ENCODE peak calls at places on chromosomes 4 and X, in five cellular contexts. One of them, this sample, is unnamed.

GRCh38 chr4:88698539-88698938 is 910 bp upstream of the NAP1L5 start:
- DNase-seq in Peyer's patch: no peak
- DNase-seq in HCT116: no peak
- DNase-seq in lower leg skin: no peak
- DNase-seq in stomach: no peak
- DNase-seq in this sample: no peak

GRCh38 chrX:70132877-70133302 is 357 bp upstream of the IGBP1 start:
- DNase-seq in stomach: no peak
- DNase-seq in Peyer's patch: no peak
- DNase-seq in HCT116: no peak
- DNase-seq in lower leg skin: no peak
- DNase-seq in this sample: no peak

GRCh38 chr4:2303686-2304320 is 41.9 kb upstream of the MXD4 start:
- DNase-seq in HCT116: no peak
- DNase-seq in lower leg skin: no peak
- DNase-seq in stomach: peak
- DNase-seq in Peyer's patch: peak
- DNase-seq in this sample: no peak

GRCh38 chr4:180861651-180862050 is 1381.6 kb upstream of the TENM3 start:
- DNase-seq in Peyer's patch: no peak
- DNase-seq in HCT116: no peak
- DNase-seq in lower leg skin: no peak
- DNase-seq in stomach: no peak
- DNase-seq in this sample: no peak

GRCh38 chr4:5746829-5747745 is 36.1 kb downstream of the EVC start:
- DNase-seq in stomach: no peak
- DNase-seq in lower leg skin: no peak
- DNase-seq in HCT116: no peak
- DNase-seq in Peyer's patch: no peak
- DNase-seq in this sample: no peak

GRCh38 chr4:106041294-106042002 is 146.2 kb downstream of the NPNT start:
- DNase-seq in lower leg skin: no peak
- DNase-seq in stomach: no peak
- DNase-seq in Peyer's patch: no peak
- DNase-seq in HCT116: no peak
- DNase-seq in this sample: no peak

GRCh38 chr4:70709551-70710080 is 12.1 kb upstream of the RUFY3 start:
- DNase-seq in lower leg skin: no peak
- DNase-seq in Peyer's patch: no peak
- DNase-seq in stomach: no peak
- DNase-seq in HCT116: no peak
- DNase-seq in this sample: no peak

GRCh38 chrX:9562851-9563250 is 98.0 kb downstream of the TBL1X start:
- DNase-seq in lower leg skin: no peak
- DNase-seq in HCT116: no peak
- DNase-seq in Peyer's patch: no peak
- DNase-seq in stomach: no peak
- DNase-seq in this sample: peak

GRCh38 chrX:11664211-11664888 is 1.4 kb downstream of the ARHGAP6 start:
- DNase-seq in HCT116: no peak
- DNase-seq in stomach: no peak
- DNase-seq in Peyer's patch: no peak
- DNase-seq in lower leg skin: no peak
- DNase-seq in this sample: no peak

GRCh38 chrX:8897259-8897658 is 96.1 kb upstream of the FAM9A start:
- DNase-seq in lower leg skin: no peak
- DNase-seq in HCT116: no peak
- DNase-seq in stomach: no peak
- DNase-seq in Peyer's patch: no peak
- DNase-seq in this sample: no peak

GRCh38 chr4:80471701-80472100 is 136.2 kb downstream of the CFAP299 start:
- DNase-seq in Peyer's patch: no peak
- DNase-seq in stomach: peak
- DNase-seq in HCT116: no peak
- DNase-seq in lower leg skin: no peak
- DNase-seq in this sample: peak

GRCh38 chr4:138542191-138542771 is 300.1 kb upstream of the SLC7A11 start:
- DNase-seq in stomach: no peak
- DNase-seq in Peyer's patch: no peak
- DNase-seq in lower leg skin: no peak
- DNase-seq in HCT116: no peak
- DNase-seq in this sample: no peak

GRCh38 chr4:183444953-183445543 is 612 bp downstream of the CDKN2AIP start:
- DNase-seq in stomach: peak
- DNase-seq in HCT116: no peak
- DNase-seq in Peyer's patch: peak
- DNase-seq in lower leg skin: no peak
- DNase-seq in this sample: no peak

GRCh38 chrX:17564689-17565409 is 172.4 kb upstream of the SCML1 start:
- DNase-seq in stomach: no peak
- DNase-seq in Peyer's patch: no peak
- DNase-seq in lower leg skin: no peak
- DNase-seq in HCT116: no peak
- DNase-seq in this sample: peak

GRCh38 chr4:177155454-177155853 is 154.2 kb upstream of the NEIL3 start:
- DNase-seq in HCT116: no peak
- DNase-seq in lower leg skin: no peak
- DNase-seq in stomach: no peak
- DNase-seq in Peyer's patch: no peak
- DNase-seq in this sample: no peak

GRCh38 chr4:145132521-145133098 is 34.5 kb downstream of the ABCE1 start:
- DNase-seq in HCT116: no peak
- DNase-seq in lower leg skin: no peak
- DNase-seq in Peyer's patch: no peak
- DNase-seq in stomach: no peak
- DNase-seq in this sample: no peak

GRCh38 chr4:3812211-3812934 is 46.2 kb downstream of the ADRA2C start:
- DNase-seq in lower leg skin: no peak
- DNase-seq in Peyer's patch: no peak
- DNase-seq in HCT116: no peak
- DNase-seq in stomach: no peak
- DNase-seq in this sample: no peak

GRCh38 chr4:2289311-2289954 is 27.5 kb upstream of the MXD4 start:
- DNase-seq in stomach: no peak
- DNase-seq in Peyer's patch: no peak
- DNase-seq in HCT116: no peak
- DNase-seq in lower leg skin: no peak
- DNase-seq in this sample: no peak

GRCh38 chr4:2742081-2742822 is 13.9 kb downstream of the TNIP2 start:
- DNase-seq in lower leg skin: no peak
- DNase-seq in HCT116: no peak
- DNase-seq in stomach: no peak
- DNase-seq in Peyer's patch: no peak
- DNase-seq in this sample: no peak

GRCh38 chrX:129726307-129727111 is 12.3 kb upstream of the XPNPEP2 start:
- DNase-seq in Peyer's patch: no peak
- DNase-seq in lower leg skin: peak
- DNase-seq in stomach: peak
- DNase-seq in HCT116: peak
- DNase-seq in this sample: peak

GRCh38 chr4:48017108-48017527 is 546 bp downstream of the NIPAL1 start:
- DNase-seq in lower leg skin: peak
- DNase-seq in HCT116: peak
- DNase-seq in stomach: peak
- DNase-seq in Peyer's patch: no peak
- DNase-seq in this sample: peak

GRCh38 chrX:107861056-107861455 is 35.4 kb downstream of the MID2 start:
- DNase-seq in Peyer's patch: no peak
- DNase-seq in lower leg skin: no peak
- DNase-seq in stomach: no peak
- DNase-seq in HCT116: no peak
- DNase-seq in this sample: no peak

GRCh38 chr4:186032259-186032658 is 36.7 kb upstream of the TLR3 start:
- DNase-seq in stomach: no peak
- DNase-seq in Peyer's patch: no peak
- DNase-seq in lower leg skin: no peak
- DNase-seq in HCT116: no peak
- DNase-seq in this sample: no peak

GRCh38 chr4:37188100-37188499 is 56.4 kb upstream of the NWD2 start:
- DNase-seq in Peyer's patch: no peak
- DNase-seq in stomach: no peak
- DNase-seq in HCT116: peak
- DNase-seq in lower leg skin: no peak
- DNase-seq in this sample: no peak

GRCh38 chrX:54808605-54809483 is 1.3 kb downstream of the MAGED2 start:
- DNase-seq in HCT116: peak
- DNase-seq in lower leg skin: peak
- DNase-seq in Peyer's patch: peak
- DNase-seq in stomach: peak
- DNase-seq in this sample: peak
- TF ChIP-seq POLR2A in HCT116: no peak
- TF ChIP-seq POLR2A in lower leg skin: no peak
- TF ChIP-seq POLR2A in Peyer's patch: no peak
- TF ChIP-seq POLR2A in stomach: no peak
- TF ChIP-seq POLR2A in this sample: peak

GRCh38 chr4:152938237-152938969 is 2.3 kb downstream of the FHDC1 start:
- DNase-seq in stomach: peak
- DNase-seq in Peyer's patch: no peak
- DNase-seq in HCT116: no peak
- DNase-seq in lower leg skin: no peak
- DNase-seq in this sample: no peak

GRCh38 chr4:152935661-152936445 is at the start of gene FHDC1:
- DNase-seq in lower leg skin: no peak
- DNase-seq in HCT116: peak
- DNase-seq in Peyer's patch: no peak
- DNase-seq in stomach: peak
- DNase-seq in this sample: peak

GRCh38 chr4:152936446-152937279 is 540 bp downstream of the FHDC1 start:
- DNase-seq in Peyer's patch: no peak
- DNase-seq in lower leg skin: no peak
- DNase-seq in HCT116: no peak
- DNase-seq in stomach: peak
- DNase-seq in this sample: peak

GRCh38 chr4:152937280-152937534 is 1.1 kb downstream of the FHDC1 start:
- DNase-seq in stomach: no peak
- DNase-seq in lower leg skin: no peak
- DNase-seq in HCT116: no peak
- DNase-seq in Peyer's patch: no peak
- DNase-seq in this sample: no peak

GRCh38 chr4:152937535-152938236 is 1.6 kb downstream of the FHDC1 start:
- DNase-seq in Peyer's patch: no peak
- DNase-seq in lower leg skin: no peak
- DNase-seq in stomach: peak
- DNase-seq in HCT116: no peak
- DNase-seq in this sample: peak
- TF ChIP-seq POLR2A in Peyer's patch: peak
- TF ChIP-seq POLR2A in lower leg skin: no peak
- TF ChIP-seq POLR2A in stomach: no peak
- TF ChIP-seq POLR2A in HCT116: no peak
- TF ChIP-seq POLR2A in this sample: peak

DNA sequence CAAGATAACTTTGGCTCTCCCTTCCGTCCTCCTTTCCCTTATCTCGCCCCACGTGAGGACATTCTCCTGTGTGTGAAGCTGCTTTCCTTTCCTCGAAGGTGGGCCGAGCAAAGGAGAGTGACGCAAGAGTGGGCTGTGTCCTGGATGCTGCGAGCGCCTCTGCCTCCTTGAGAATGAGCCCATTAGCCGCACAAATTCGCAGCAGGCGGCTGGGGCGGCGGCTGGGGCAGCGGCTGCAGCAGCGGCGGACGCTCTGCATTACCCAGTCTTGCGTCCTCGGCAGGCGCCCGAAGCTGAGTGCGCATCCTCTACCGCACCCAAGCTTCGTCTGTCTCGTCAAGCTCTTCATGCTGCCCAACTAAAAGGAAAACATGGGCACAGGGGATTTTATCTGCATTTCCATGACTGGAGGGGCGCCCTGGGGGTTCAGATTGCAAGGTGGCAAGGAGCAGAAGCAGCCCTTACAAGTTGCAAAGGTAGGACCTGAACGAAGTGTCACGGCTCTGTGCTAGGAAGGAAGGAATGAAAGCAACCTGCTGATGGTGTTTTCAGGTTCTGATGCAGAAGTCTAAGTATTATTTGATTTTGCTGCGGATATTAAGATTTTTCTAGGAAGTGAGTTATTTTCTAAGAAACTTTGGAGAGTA is at the start of gene SYNPO2:
- DNase-seq in Peyer's patch: peak
- DNase-seq in lower leg skin: peak
- DNase-seq in stomach: peak
- DNase-seq in HCT116: peak
- DNase-seq in this sample: peak
- TF ChIP-seq POLR2A in Peyer's patch: peak
- TF ChIP-seq POLR2A in lower leg skin: no peak
- TF ChIP-seq POLR2A in stomach: peak
- TF ChIP-seq POLR2A in HCT116: peak
- TF ChIP-seq POLR2A in this sample: no peak

DNA sequence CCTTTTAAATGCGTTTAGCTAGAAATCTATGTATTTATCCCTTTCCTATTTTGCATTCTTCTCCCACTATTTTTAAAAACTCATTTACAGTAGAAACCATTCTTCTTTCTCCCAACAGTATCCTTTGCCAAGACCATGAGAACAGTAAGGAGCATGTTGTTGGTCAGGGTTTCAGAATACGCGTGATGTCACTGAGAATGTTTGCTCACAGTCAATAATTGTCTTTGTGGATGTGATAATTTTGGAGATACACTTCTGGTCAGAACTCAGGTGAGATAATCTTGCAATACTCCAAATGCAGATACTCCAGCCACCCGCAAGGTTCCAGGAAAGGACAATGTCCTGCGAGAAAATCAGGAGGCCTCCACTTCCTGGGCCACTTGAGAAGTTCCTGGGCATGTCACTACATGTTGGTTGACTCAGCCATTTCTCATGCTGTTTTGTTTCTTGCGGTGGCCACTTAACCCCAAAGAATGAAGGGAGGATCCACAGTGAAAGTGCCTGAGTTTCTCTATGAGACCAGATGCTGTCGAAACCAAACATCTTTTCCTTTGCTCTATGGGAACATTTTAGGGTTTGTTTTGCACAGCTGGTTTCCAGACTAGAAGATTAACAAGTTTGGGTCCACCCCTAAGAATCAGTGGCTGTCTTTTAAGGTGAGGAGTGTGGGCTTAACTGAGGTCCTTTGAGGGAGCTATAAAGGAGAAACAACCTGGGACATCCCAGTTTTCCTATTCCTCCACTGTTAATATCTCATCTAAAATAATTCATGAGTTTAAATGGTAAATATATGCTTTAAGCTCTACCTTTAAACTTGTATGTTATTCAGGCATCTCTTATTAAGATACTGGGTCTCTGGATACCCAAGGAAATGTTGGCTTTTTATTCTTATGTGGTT is 116.0 kb downstream of the SOWAHB start:
- DNase-seq in lower leg skin: no peak
- DNase-seq in stomach: no peak
- DNase-seq in Peyer's patch: no peak
- DNase-seq in HCT116: peak
- DNase-seq in this sample: peak
- TF ChIP-seq POLR2A in lower leg skin: no peak
- TF ChIP-seq POLR2A in stomach: no peak
- TF ChIP-seq POLR2A in Peyer's patch: no peak
- TF ChIP-seq POLR2A in HCT116: no peak
- TF ChIP-seq POLR2A in this sample: no peak